ENCODE peak calls at places on chromosomes 1 and 21, in five cellular contexts. R, O, A, I and M are unnamed samples.
A peak's percentile ranks its signal among the peaks of the same experiment; 100 is the strongest.

GRCh38 chr1:176205322-176205914 is 1.7 kb downstream of the COP1 start:
- DNase-seq in I (no peak), O (no peak), A (no peak), R (no peak), M (no peak)

GRCh38 chr1:172352435-172352834 is 68.0 kb upstream of the C1orf105 start:
- DNase-seq in R (no peak), A (no peak), O (no peak), I (no peak), M (no peak)

GRCh38 chr1:165356876-165357275 is 361 bp upstream of the LMX1A start:
- DNase-seq in O (no peak), I (no peak), A (no peak), R (no peak), M (no peak)

GRCh38 chr21:43585514-43585913 is 73.8 kb downstream of the HSF2BP start:
- DNase-seq in O (no peak), A (no peak), R (no peak), I (no peak), M (no peak)

GRCh38 chr1:28150125-28150780 is 26.2 kb downstream of the PTAFR start:
- DNase-seq in R (no peak), A (no peak), O (no peak), I (no peak), M (no peak)

GRCh38 chr1:229600229-229600628 is 25.7 kb downstream of the TAF5L start:
- DNase-seq in O (no peak), R (no peak), I (no peak), A (no peak), M (no peak)

GRCh38 chr21:15034126-15034848 is 30.5 kb downstream of the NRIP1 start:
- DNase-seq in A (no peak), O (no peak), I (no peak), R (no peak), M (no peak)

GRCh38 chr1:243719476-243719875 is 130.6 kb downstream of the AKT3 start:
- DNase-seq in O (no peak), A (no peak), R (no peak), I (no peak), M (no peak)

GRCh38 chr21:33997432-33997831 is 75.9 kb upstream of the MRPS6 start:
- DNase-seq in O (no peak), A (no peak), I (no peak), R (no peak), M (no peak)

GRCh38 chr1:105686874-105687690 is 1369.4 kb upstream of the PRMT6 start:
- DNase-seq in O (no peak), A (no peak), R (no peak), I (no peak), M (no peak)

GRCh38 chr1:27602510-27603319 is 1.2 kb downstream of the AHDC1 start:
- DNase-seq in O (no peak), R (peak; percentile 59), A (no peak), I (peak; percentile 71), M (peak; percentile 78)

GRCh38 chr1:16292739-16293138 is 55.8 kb upstream of the CPLANE2 start:
- DNase-seq in I (no peak), A (no peak), R (no peak), O (no peak), M (no peak)

GRCh38 chr1:30878016-30878415 is 30.5 kb downstream of the SDC3 start:
- DNase-seq in O (no peak), R (no peak), A (no peak), I (no peak), M (no peak)

GRCh38 chr21:43603230-43603626 is 56.1 kb downstream of the HSF2BP start:
- DNase-seq in O (no peak), I (peak; percentile 67), R (no peak), A (no peak), M (peak; percentile 38)

GRCh38 chr21:20341431-20341830 is 656.8 kb upstream of the NCAM2 start:
- DNase-seq in R (no peak), A (no peak), O (no peak), I (no peak), M (no peak)

GRCh38 chr1:115714572-115715141 is 53.9 kb downstream of the CASQ2 start:
- DNase-seq in O (no peak), R (peak; percentile 95), A (no peak), I (peak; percentile 70), M (peak; percentile 72)

GRCh38 chr1:161738627-161739287 is 10.8 kb upstream of the DUSP12 start:
- DNase-seq in I (peak; percentile 10), R (no peak), O (peak; percentile 55), A (peak; percentile 76), M (peak; percentile 61)

GRCh38 chr1:34547043-34547674 is 207.7 kb upstream of the GJB5 start:
- DNase-seq in I (no peak), O (no peak), A (no peak), R (no peak), M (no peak)

GRCh38 chr1:64100791-64101190 is 102.6 kb upstream of the UBE2U start:
- DNase-seq in R (no peak), O (no peak), A (no peak), I (no peak), M (no peak)

GRCh38 chr1:224340711-224341384 is 10.9 kb upstream of the NVL start:
- DNase-seq in I (no peak), A (no peak), O (no peak), R (no peak), M (peak; percentile 64)

GRCh38 chr1:112268408-112268807 is 127.6 kb upstream of the CTTNBP2NL start:
- DNase-seq in I (no peak), R (no peak), A (peak; percentile 12), O (no peak), M (no peak)

GRCh38 chr1:3787347-3787710 is 9.0 kb downstream of the LRRC47 start:
- DNase-seq in I (no peak), R (no peak), A (no peak), O (no peak), M (no peak)

GRCh38 chr1:7475691-7476090 is 295.4 kb upstream of the VAMP3 start:
- DNase-seq in A (no peak), I (no peak), R (no peak), O (no peak), M (no peak)

GRCh38 chr1:172662464-172663109 is 3.7 kb downstream of the FASLG start:
- DNase-seq in O (peak; percentile 26), R (peak; percentile 7), A (peak; percentile 81), I (peak; percentile 9), M (peak; percentile 27)

GRCh38 chr1:19042675-19043578 is 86.5 kb upstream of the IFFO2 start:
- DNase-seq in I (no peak), R (no peak), O (no peak), A (no peak), M (peak; percentile 14)

GRCh38 chr1:15616704-15617172 is 520 bp upstream of the DDI2 start:
- DNase-seq in O (no peak), R (no peak), I (no peak), A (no peak), M (no peak)

GRCh38 chr1:27258598-27258997 is 24.2 kb downstream of the WDTC1 start:
- DNase-seq in A (no peak), I (no peak), O (no peak), R (no peak), M (no peak)

GRCh38 chr21:34691396-34692032 is 22.7 kb downstream of the CLIC6 start:
- DNase-seq in I (no peak), R (no peak), O (no peak), A (no peak), M (no peak)

GRCh38 chr21:36917487-36918158 is 48.8 kb downstream of the HLCS start:
- DNase-seq in I (no peak), O (peak; percentile 32), A (peak; percentile 53), R (peak; percentile 49), M (peak; percentile 82)

GRCh38 chr1:145995964-145996432 is 381 bp downstream of the TXNIP start:
- DNase-seq in O (no peak), A (no peak), I (peak; percentile 12), R (no peak), M (no peak)

GRCh38 chr1:91751281-91751680 is 134.7 kb downstream of the TGFBR3 start:
- DNase-seq in I (peak; percentile 55), O (no peak), A (no peak), R (no peak), M (peak; percentile 42)

GRCh38 chr21:45359451-45360217 is 45.3 kb upstream of the COL18A1 start:
- DNase-seq in A (no peak), I (no peak), O (no peak), R (no peak), M (no peak)
- H3K27me3 ChIP-seq in A (no peaks in the 10 kb centered on the region), I (no peaks in the 10 kb centered on the region), O (peaks cover 2% of the 10 kb centered on the region), R (no peaks in the 10 kb centered on the region), M (no peaks in the 10 kb centered on the region)

DNA sequence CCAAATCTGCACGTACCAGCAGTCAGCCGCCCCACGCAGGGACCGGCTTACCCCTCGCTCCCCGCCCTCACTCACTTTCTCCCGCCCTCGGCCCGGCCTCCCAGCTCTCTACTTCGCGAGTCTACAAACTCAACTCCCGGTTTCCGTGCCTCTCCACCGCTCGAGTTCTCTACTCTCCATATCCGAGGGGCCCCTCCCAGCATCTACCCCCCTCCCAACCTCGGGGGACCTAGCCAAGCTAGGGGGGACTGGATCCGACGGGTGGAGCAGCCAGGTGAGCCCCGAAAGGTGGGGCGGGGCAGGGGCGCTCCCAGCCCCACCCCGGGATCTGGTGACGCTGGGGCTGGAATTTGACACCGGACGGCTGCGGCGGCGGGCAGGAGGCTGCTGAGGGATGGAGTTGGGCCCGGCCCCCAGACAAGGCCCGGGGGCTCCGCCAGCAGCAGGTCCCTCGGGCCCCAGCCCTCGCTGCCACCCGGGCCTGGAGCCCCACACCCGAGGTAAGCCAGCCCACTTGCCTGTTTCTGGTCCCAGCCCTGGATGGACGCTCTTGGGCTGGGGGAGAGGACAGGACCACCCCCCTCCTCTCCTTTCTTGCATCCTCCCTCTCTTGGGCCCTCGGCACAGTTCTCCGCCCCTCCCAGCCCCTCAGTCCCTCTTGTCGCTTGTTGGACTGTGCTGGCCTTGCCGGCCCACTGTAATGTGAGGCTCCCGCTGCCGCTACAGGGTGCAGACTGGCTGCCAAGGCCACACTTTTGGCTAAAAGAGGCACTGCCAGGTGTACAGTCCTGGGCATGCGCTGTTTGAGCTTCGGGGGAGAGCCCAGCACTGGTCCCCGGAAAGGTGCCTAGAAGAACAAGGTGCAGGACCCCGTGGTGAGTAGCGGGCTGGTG is at the start of gene ARTN:
- DNase-seq in I (peak; percentile 48), O (no peak), R (peak; percentile 59), A (no peak), M (peak; percentile 78)
- H3K27me3 ChIP-seq in I (no peaks in the 10 kb centered on the region), O (no peaks in the 10 kb centered on the region), R (no peaks in the 10 kb centered on the region), A (no peaks in the 10 kb centered on the region), M (no peaks in the 10 kb centered on the region)

GRCh38 chr21:30880914-30881313 is 466 bp downstream of the KRTAP11-1 start:
- DNase-seq in R (no peak), I (no peak), A (no peak), O (no peak), M (no peak)

GRCh38 chr21:30882907-30883597 is 1.7 kb upstream of the KRTAP11-1 start:
- DNase-seq in A (no peak), I (no peak), O (no peak), R (no peak), M (no peak)

GRCh38 chr21:30881480-30881879 is at the start of gene KRTAP11-1:
- DNase-seq in A (no peak), R (no peak), O (no peak), I (no peak), M (no peak)
- H3K27me3 ChIP-seq in A (no peaks in the 10 kb centered on the region), R (no peaks in the 10 kb centered on the region), O (no peaks in the 10 kb centered on the region), I (no peaks in the 10 kb centered on the region), M (no peaks in the 10 kb centered on the region)

GRCh38 chr1:11805454-11806306 is at the start of the genes CLCN6 and MTHFR:
- DNase-seq in R (peak; percentile 100), A (peak; percentile 100), I (peak; percentile 100), O (peak; percentile 97), M (peak; percentile 100)
- H3K27me3 ChIP-seq in R (no peaks in the 10 kb centered on the region), A (no peaks in the 10 kb centered on the region), I (no peaks in the 10 kb centered on the region), O (no peaks in the 10 kb centered on the region), M (no peaks in the 10 kb centered on the region)